ENCODE peak calls at places on chromosomes 16 and 17, in five cellular contexts. U is effector memory CD4-positive, alpha-beta T cell; H is astrocyte; O is CD8-positive, alpha-beta T cell; K is right atrium auricular region. P is an unnamed sample.

GRCh38 chr16:57297856-57298255 is 13.4 kb upstream of the PLLP start:
- DNase-seq in U (peak), H (no peak), O (peak), K (no peak), P (no peak)

GRCh38 chr17:53626286-53626685 is 196.4 kb upstream of the KIF2B start:
- DNase-seq in U (no peak), H (peak), O (no peak), K (no peak), P (no peak)

GRCh38 chr16:66127459-66128362 is 238.8 kb upstream of the CDH5 start:
- DNase-seq in U (no peak), H (no peak), O (no peak), K (no peak), P (no peak)

GRCh38 chr17:60639019-60639330 is 38.7 kb upstream of the BCAS3 start:
- DNase-seq in U (no peak), H (no peak), O (no peak), K (no peak), P (no peak)

GRCh38 chr17:19781488-19782458 is 33.7 kb upstream of the ALDH3A1 start:
- DNase-seq in U (no peak), H (no peak), O (no peak), K (no peak), P (no peak)

GRCh38 chr16:54059319-54059718 is 227.3 kb downstream of the IRX3 start:
- DNase-seq in U (no peak), H (no peak), O (no peak), K (no peak), P (no peak)

GRCh38 chr17:29172589-29172988 is 7.6 kb downstream of the MYO18A start:
- DNase-seq in U (no peak), H (no peak), O (no peak), K (no peak), P (no peak)

GRCh38 chr16:75789237-75789636 is 62.9 kb upstream of the CPHXL start:
- DNase-seq in U (no peak), H (peak), O (no peak), K (no peak), P (peak)

GRCh38 chr17:60392845-60393702 is 1.1 kb upstream of the USP32 start:
- DNase-seq in U (no peak), H (peak), O (no peak), K (no peak), P (no peak)

GRCh38 chr16:28974007-28974436 is 556 bp upstream of the SPNS1 start:
- DNase-seq in U (no peak), H (peak), O (no peak), K (peak), P (no peak)

GRCh38 chr17:64503821-64504768 is 2.0 kb downstream of the DDX5 start:
- DNase-seq in U (no peak), H (no peak), O (no peak), K (no peak), P (no peak)

GRCh38 chr17:45410144-45411091 is 22.3 kb downstream of the ARHGAP27 start:
- DNase-seq in U (no peak), H (no peak), O (peak), K (no peak), P (no peak)

GRCh38 chr17:70256751-70257150 is 87.4 kb downstream of the KCNJ2 start:
- DNase-seq in U (no peak), H (peak), O (no peak), K (no peak), P (no peak)

GRCh38 chr16:287298-287811 is 4.4 kb downstream of the PDIA2 start:
- DNase-seq in U (no peak), H (no peak), O (no peak), K (no peak), P (no peak)

GRCh38 chr17:35293151-35293837 is 50.4 kb downstream of the SLFN5 start:
- DNase-seq in U (no peak), H (no peak), O (no peak), K (no peak), P (no peak)

GRCh38 chr17:64226132-64226531 is 36.9 kb downstream of the TEX2 start:
- DNase-seq in U (no peak), H (no peak), O (no peak), K (no peak), P (no peak)

GRCh38 chr17:38563362-38564253 is 42.1 kb downstream of the SRCIN1 start:
- DNase-seq in U (no peak), H (no peak), O (no peak), K (no peak), P (no peak)

GRCh38 chr17:2996208-2996855 is 67.1 kb downstream of the OR1D5 start:
- DNase-seq in U (no peak), H (no peak), O (no peak), K (no peak), P (no peak)

GRCh38 chr17:31877911-31878702 is 19.1 kb upstream of the COPRS start:
- DNase-seq in U (no peak), H (peak), O (no peak), K (no peak), P (no peak)

GRCh38 chr17:42271277-42271922 is 4.8 kb downstream of the STAT5B start:
- DNase-seq in U (no peak), H (no peak), O (no peak), K (no peak), P (no peak)

GRCh38 chr17:48952904-48953303 is 8.3 kb upstream of the SNF8 start:
- DNase-seq in U (no peak), H (no peak), O (no peak), K (no peak), P (peak)

GRCh38 chr16:53518550-53519416 is 15.8 kb upstream of the AKTIP start:
- DNase-seq in U (peak), H (peak), O (peak), K (peak), P (peak)

GRCh38 chr17:30421592-30421991 is 42.9 kb downstream of the CPD start:
- DNase-seq in U (no peak), H (peak), O (no peak), K (no peak), P (no peak)

GRCh38 chr17:34647511-34647910 is 68.1 kb downstream of the TMEM132E start:
- DNase-seq in U (no peak), H (no peak), O (no peak), K (no peak), P (no peak)

GRCh38 chr17:21108651-21109050 is 18.1 kb upstream of the DHRS7B start:
- DNase-seq in U (no peak), H (no peak), O (no peak), K (no peak), P (no peak)

GRCh38 chr16:61836804-61837398 is 199.3 kb downstream of the CDH8 start:
- DNase-seq in U (no peak), H (peak), O (no peak), K (no peak), P (no peak)

GRCh38 chr17:63035271-63035670 is 69.2 kb downstream of the TANC2 start:
- DNase-seq in U (no peak), H (peak), O (no peak), K (no peak), P (no peak)

GRCh38 chr17:29138184-29138955 is 41.8 kb downstream of the MYO18A start:
- DNase-seq in U (no peak), H (no peak), O (peak), K (no peak), P (no peak)

GRCh38 chr16:18983565-18984424 is at the start of gene TMC7:
- DNase-seq in U (no peak), H (peak), O (no peak), K (no peak), P (no peak)

GRCh38 chr16:4410335-4411075 is 5.9 kb downstream of the CORO7 start:
- DNase-seq in U (no peak), H (peak), O (no peak), K (no peak), P (no peak)

GRCh38 chr17:61065263-61065773 is 334.3 kb upstream of the TBX2 start:
- DNase-seq in U (no peak), H (peak), O (no peak), K (no peak), P (no peak)

GRCh38 chr17:8290043-8290442 is 1.6 kb downstream of the RANGRF start:
- DNase-seq in U (no peak), H (no peak), O (no peak), K (no peak), P (no peak)
- H3K4me3 ChIP-seq in U (no peak), H (no peak), O (no peak), K (no peak), P (no peak)

GRCh38 chr16:50282955-50283631 is 16.7 kb downstream of the ADCY7 start:
- DNase-seq in U (no peak), H (no peak), O (peak), K (no peak), P (no peak)

GRCh38 chr16:50281391-50282009 is 15.1 kb downstream of the ADCY7 start:
- DNase-seq in U (no peak), H (no peak), O (peak), K (no peak), P (no peak)

GRCh38 chr16:50282010-50282538 is 15.7 kb downstream of the ADCY7 start:
- DNase-seq in U (peak), H (peak), O (peak), K (peak), P (peak)

GRCh38 chr16:50279142-50279865 is 13.0 kb downstream of the ADCY7 start:
- DNase-seq in U (no peak), H (no peak), O (peak), K (no peak), P (no peak)

DNA sequence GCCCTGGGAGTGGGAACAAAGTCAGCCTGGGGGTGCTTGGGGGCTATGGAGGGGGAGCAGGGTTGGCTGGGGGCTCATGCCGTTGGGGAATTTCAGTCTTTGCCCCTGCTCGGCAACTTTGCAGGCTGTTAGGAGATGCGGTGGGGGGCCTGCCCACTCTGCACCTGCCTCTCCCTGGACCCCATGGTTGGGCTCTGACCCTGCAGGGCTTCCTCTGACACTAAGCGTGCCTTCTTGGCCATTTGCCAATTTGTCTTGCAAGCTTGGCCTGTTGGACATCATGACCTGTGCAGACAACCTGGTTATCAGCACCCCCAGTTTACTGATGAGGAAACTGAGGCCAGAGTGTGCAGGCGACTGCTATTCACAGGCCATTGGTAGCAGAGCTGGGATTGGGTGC is 14.6 kb downstream of the ADCY7 start:
- DNase-seq in U (no peak), H (no peak), O (no peak), K (no peak), P (no peak)
- H3K4me3 ChIP-seq in U (no peak), H (no peak), O (peak), K (no peak), P (no peak)

GRCh38 chr16:31094424-31095120 is at the start of gene VKORC1:
- DNase-seq in U (peak), H (peak), O (peak), K (peak), P (peak)

GRCh38 chr16:31094088-31094423 is 541 bp downstream of the VKORC1 start:
- DNase-seq in U (no peak), H (no peak), O (no peak), K (no peak), P (no peak)

GRCh38 chr16:31105677-31106213 is 2.4 kb upstream of the BCKDK start:
- DNase-seq in U (peak), H (no peak), O (peak), K (peak), P (no peak)

GRCh38 chr16:31099860-31100638 is 5.5 kb upstream of the VKORC1 start:
- DNase-seq in U (no peak), H (peak), O (no peak), K (no peak), P (no peak)
- H3K4me3 ChIP-seq in U (no peak), H (no peak), O (no peak), K (no peak), P (no peak)

GRCh38 chr17:56577810-56578209 is 15.7 kb upstream of the NOG start:
- DNase-seq in U (no peak), H (no peak), O (no peak), K (no peak), P (no peak)

GRCh38 chr17:56571456-56571855 is 22.0 kb upstream of the NOG start:
- DNase-seq in U (no peak), H (no peak), O (no peak), K (no peak), P (no peak)

GRCh38 chr17:56581635-56582605 is 11.6 kb upstream of the NOG start:
- DNase-seq in U (no peak), H (no peak), O (no peak), K (no peak), P (no peak)

GRCh38 chr17:56577190-56577589 is 16.3 kb upstream of the NOG start:
- DNase-seq in U (no peak), H (no peak), O (no peak), K (no peak), P (no peak)
- H3K4me3 ChIP-seq in U (no peak), H (no peak), O (no peak), K (no peak), P (no peak)

GRCh38 chr17:81253358-81254131 is 14.4 kb downstream of the NDUFAF8 start:
- DNase-seq in U (peak), H (no peak), O (peak), K (no peak), P (no peak)

GRCh38 chr17:81257533-81257932 is 18.4 kb downstream of the NDUFAF8 start:
- DNase-seq in U (no peak), H (no peak), O (no peak), K (no peak), P (no peak)

GRCh38 chr17:81256616-81257015 is 17.5 kb downstream of the NDUFAF8 start:
- DNase-seq in U (no peak), H (peak), O (no peak), K (no peak), P (no peak)

GRCh38 chr17:81252336-81253329 is 13.5 kb downstream of the NDUFAF8 start:
- DNase-seq in U (no peak), H (no peak), O (no peak), K (no peak), P (no peak)

DNA sequence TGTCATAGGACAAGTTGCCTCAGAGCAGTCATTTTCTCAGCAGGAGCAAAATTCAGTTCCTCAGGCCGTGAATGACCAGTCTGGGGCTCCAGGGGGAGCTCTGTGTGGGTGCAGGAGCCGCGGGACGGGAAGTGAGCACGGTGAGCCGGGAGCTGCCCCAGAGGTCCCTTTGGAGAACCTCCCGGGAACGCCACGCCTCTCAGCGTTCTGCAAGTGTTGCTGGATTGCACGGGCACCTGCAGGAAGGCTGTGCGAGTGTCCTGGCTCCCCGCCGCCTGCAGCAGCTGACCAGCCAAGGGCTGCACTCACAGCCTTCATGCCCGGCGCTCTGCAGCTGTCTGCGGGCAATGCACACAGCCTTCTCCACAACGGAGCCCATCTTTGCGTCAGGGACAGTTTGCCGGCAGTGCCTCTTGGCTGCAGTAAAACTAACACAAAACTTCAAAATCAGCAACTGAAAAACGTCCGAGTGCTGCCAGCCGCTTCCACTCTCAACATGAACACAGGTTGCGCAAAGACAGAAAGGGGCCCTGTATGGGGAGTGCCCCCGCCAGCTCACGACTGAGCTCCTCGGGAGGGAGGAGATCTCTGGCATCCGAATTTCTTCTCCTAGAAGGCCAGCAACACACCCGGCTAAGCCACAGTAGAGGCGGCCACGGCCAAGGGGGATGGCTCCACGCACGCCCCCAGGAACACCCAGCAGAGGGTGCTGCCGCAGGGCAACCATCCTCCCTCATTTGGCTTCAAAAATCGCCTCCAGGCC is 16.0 kb downstream of the NDUFAF8 start:
- DNase-seq in U (no peak), H (peak), O (no peak), K (peak), P (no peak)
- H3K4me3 ChIP-seq in U (no peak), H (no peak), O (no peak), K (no peak), P (no peak)

GRCh38 chr17:7215652-7216139 is 3.9 kb downstream of the DLG4 start:
- DNase-seq in U (no peak), H (no peak), O (peak), K (no peak), P (no peak)
- H3K4me3 ChIP-seq in U (no peak), H (peak), O (no peak), K (peak), P (no peak)

GRCh38 chr16:14364386-14365199 is 265.5 kb downstream of the PARN start:
- DNase-seq in U (no peak), H (peak), O (no peak), K (no peak), P (no peak)
- H3K4me3 ChIP-seq in U (no peak), H (peak), O (no peak), K (no peak), P (no peak)

GRCh38 chr17:8082312-8082711 is 5.2 kb downstream of the ALOX12B start:
- DNase-seq in U (no peak), H (no peak), O (no peak), K (no peak), P (no peak)
- H3K4me3 ChIP-seq in U (no peak), H (no peak), O (no peak), K (no peak), P (no peak)

P was measured in GM12864.